ENCODE peak calls at places on chromosomes 3 and 15, in five cellular contexts. G is retina; T is foreskin fibroblast; Q is activated T-helper 1 cell treated with anti-CD3 and anti-CD28 coated beads, Interleukin-2, amount 50 U/mL, for 16 hours; P is progenitor cell of endocrine pancreas. J is an unnamed sample.

GRCh38 chr15:28913171-28913765 is 27.5 kb downstream of the APBA2 start:
- DNase-seq in P (no peak), Q (no peak), G (no peak), T (no peak), J (no peak)

GRCh38 chr3:25527796-25528195 is 99.7 kb downstream of the RARB start:
- DNase-seq in P (no peak), G (no peak), T (no peak), Q (no peak), J (no peak)

GRCh38 chr15:55277116-55277564 is 12.5 kb downstream of the RAB27A start:
- DNase-seq in G (no peak), P (no peak), Q (no peak), T (no peak), J (no peak)

GRCh38 chr3:183698760-183699159 is 1.2 kb downstream of the YEATS2 start:
- DNase-seq in G (peak; percentile 40), P (no peak), T (peak; percentile 16), Q (no peak), J (no peak)

GRCh38 chr3:50450135-50450911 is 53.1 kb downstream of the CACNA2D2 start:
- DNase-seq in T (no peak), G (peak; percentile 70), P (no peak), Q (peak; percentile 25), J (no peak)

GRCh38 chr3:129626744-129627349 is 20.4 kb upstream of the PLXND1 start:
- DNase-seq in T (peak; percentile 85), G (peak; percentile 81), Q (peak; percentile 54), P (peak; percentile 71), J (no peak)

GRCh38 chr3:156763386-156763785 is 62.8 kb upstream of the LEKR1 start:
- DNase-seq in T (no peak), Q (no peak), P (no peak), G (no peak), J (no peak)

GRCh38 chr3:72613871-72614270 is 234.4 kb downstream of the SHQ1 start:
- DNase-seq in G (no peak), P (no peak), Q (no peak), T (no peak), J (no peak)

GRCh38 chr3:196203833-196204232 is 7.4 kb downstream of the ZDHHC19 start:
- DNase-seq in Q (no peak), G (no peak), T (no peak), P (no peak), J (no peak)

GRCh38 chr3:180934638-180935037 is 22.2 kb downstream of the FXR1 start:
- DNase-seq in T (no peak), Q (no peak), G (no peak), P (no peak), J (no peak)

GRCh38 chr15:36914962-36915808 is 185.2 kb downstream of the MEIS2 start:
- DNase-seq in P (no peak), G (no peak), Q (no peak), T (no peak), J (no peak)

GRCh38 chr3:194577985-194578905 is 55.0 kb downstream of the TMEM44 start:
- DNase-seq in G (no peak), T (peak; percentile 84), P (no peak), Q (no peak), J (peak; percentile 78)

GRCh38 chr3:17201538-17201937 is 316.8 kb downstream of the PLCL2 start:
- DNase-seq in P (no peak), Q (no peak), G (no peak), T (no peak), J (no peak)

GRCh38 chr3:120772081-120772480 is 29.5 kb downstream of the GTF2E1 start:
- DNase-seq in Q (no peak), P (no peak), T (no peak), G (no peak), J (no peak)

GRCh38 chr15:70703483-70703882 is 59.9 kb downstream of the UACA start:
- DNase-seq in P (no peak), T (no peak), Q (no peak), G (no peak), J (no peak)

GRCh38 chr3:56415672-56416071 is 52.6 kb downstream of the ERC2 start:
- DNase-seq in P (no peak), Q (no peak), G (no peak), T (peak; percentile 1), J (no peak)

GRCh38 chr3:71045917-71046282 is 537.6 kb downstream of the FOXP1 start:
- DNase-seq in G (no peak), T (no peak), P (no peak), Q (no peak), J (no peak)